ENCODE peak calls at places on chromosomes 7 and 10, in six cellular contexts. K is GM12878, Y is WTC11, L is HepG2, D is H1, S is K562. A is an unnamed sample.
A peak's percentile ranks its signal among the peaks of the same experiment; 100 is the strongest.

GRCh38 chr10:79052311-79053080 is 16.3 kb upstream of the ZMIZ1 start:
- DNase-seq in D (no peak), S (peak; percentile 62), Y (peak; percentile 23), L (peak; percentile 52), K (no peak), A (peak; percentile 76)

GRCh38 chr7:106344861-106345260 is 60.1 kb upstream of the NAMPT start:
- DNase-seq in K (no peak), S (no peak), L (no peak), Y (no peak), D (no peak), A (no peak)

GRCh38 chr10:109961181-109962001 is 38.1 kb upstream of the XPNPEP1 start:
- DNase-seq in L (no peak), S (no peak), D (no peak), K (no peak), Y (no peak), A (peak; percentile 77)

GRCh38 chr7:146510088-146510680 is 393.6 kb downstream of the CNTNAP2 start:
- DNase-seq in K (no peak), S (no peak), Y (no peak), D (no peak), L (no peak), A (peak; percentile 10)

GRCh38 chr7:73885975-73886798 is 25.2 kb downstream of the TMEM270 start:
- DNase-seq in D (no peak), S (peak; percentile 97), K (no peak), Y (no peak), L (no peak), A (peak; percentile 47)

GRCh38 chr10:26391701-26392695 is 46.1 kb upstream of the APBB1IP start:
- DNase-seq in D (no peak), K (no peak), L (no peak), Y (peak; percentile 51), S (no peak), A (peak; percentile 66)

GRCh38 chr10:43930777-43931176 is 282.1 kb upstream of the ZNF32 start:
- DNase-seq in D (no peak), L (no peak), Y (no peak), S (no peak), K (no peak), A (no peak)

GRCh38 chr7:70614237-70614984 is 517.5 kb upstream of the GALNT17 start:
- DNase-seq in Y (peak; percentile 30), S (no peak), K (no peak), D (no peak), L (no peak), A (peak; percentile 47)

GRCh38 chr10:63286340-63286739 is 153.2 kb downstream of the NRBF2 start:
- DNase-seq in S (no peak), D (no peak), L (peak; percentile 48), Y (no peak), K (no peak), A (no peak)

GRCh38 chr7:87370660-87371180 is 25.3 kb downstream of the CROT start:
- DNase-seq in Y (no peak), D (no peak), S (peak; percentile 36), K (no peak), L (peak; percentile 8), A (no peak)

GRCh38 chr10:62248465-62248864 is 20.2 kb downstream of the RTKN2 start:
- DNase-seq in S (no peak), Y (no peak), D (no peak), K (no peak), L (no peak), A (no peak)

GRCh38 chr7:20030915-20031362 is 186.2 kb downstream of the MACC1 start:
- DNase-seq in D (no peak), Y (no peak), K (peak; percentile 50), L (no peak), S (no peak), A (no peak)

GRCh38 chr10:7408494-7409044 is 2.3 kb downstream of the SFMBT2 start:
- DNase-seq in D (no peak), K (no peak), S (peak; percentile 75), L (no peak), Y (peak; percentile 59), A (peak; percentile 77)

DNA sequence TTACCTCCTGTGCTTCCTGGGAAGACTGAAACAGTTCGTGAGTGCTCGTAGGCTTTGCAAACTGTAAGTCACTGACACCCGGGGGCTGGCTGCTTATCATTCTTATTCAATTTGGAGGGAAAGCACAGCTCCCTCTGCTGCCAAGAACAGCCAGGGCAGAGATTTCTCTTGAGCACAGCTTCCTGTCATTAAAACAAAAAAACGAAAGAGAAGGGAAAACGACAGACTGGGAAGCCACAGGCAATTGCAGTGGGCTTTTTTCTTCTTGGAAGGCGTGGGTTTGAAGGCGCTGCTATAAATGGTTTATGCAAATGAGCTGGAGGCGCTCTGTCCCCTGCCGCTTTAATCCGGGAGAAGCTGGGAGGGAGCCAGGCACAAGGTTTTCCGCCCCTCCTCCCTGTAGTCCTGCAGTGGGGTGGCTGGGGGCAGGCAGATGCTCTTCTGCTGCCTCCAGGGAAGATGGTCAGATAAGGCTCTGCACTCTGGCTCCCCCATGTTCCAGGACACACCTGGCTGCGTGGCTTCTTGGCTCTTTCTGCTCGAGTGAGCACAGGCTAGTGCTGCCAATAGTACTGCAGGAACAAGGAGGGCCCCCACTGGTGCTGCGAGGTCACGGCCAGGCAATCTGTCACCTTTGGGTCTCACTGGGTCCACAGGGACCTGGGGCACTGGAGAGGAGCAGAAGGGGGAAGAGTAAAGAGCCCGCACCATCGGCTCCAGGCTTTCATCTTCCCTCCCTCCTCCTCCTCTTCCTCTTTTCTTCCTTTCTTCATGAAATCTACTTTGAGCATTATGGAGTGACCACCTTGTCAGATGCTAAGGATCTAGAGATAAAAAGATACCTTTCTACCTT is 49.5 kb downstream of the NEURL1 start:
- DNase-seq in D (no peak), Y (peak; percentile 45), L (peak; percentile 14), S (peak; percentile 32), K (peak; percentile 13), A (peak; percentile 82)
- TF ChIP-seq CREB1 in D (no peak), Y (no peak), L (no peak), S (no peak), K (no peak), A (no peak)

GRCh38 chr10:127142831-127143230 is 53.6 kb downstream of the INSYN2A start:
- DNase-seq in K (no peak), S (no peak), L (no peak), Y (no peak), D (no peak), A (no peak)
- TF ChIP-seq CREB1 in K (no peak), S (no peak), L (no peak), Y (no peak), D (no peak), A (no peak)

GRCh38 chr10:22601618-22602017 is 112.8 kb downstream of the PIP4K2A start:
- DNase-seq in L (no peak), S (no peak), D (no peak), Y (no peak), K (no peak), A (no peak)
- TF ChIP-seq CREB1 in L (no peak), S (no peak), D (no peak), Y (no peak), K (no peak), A (no peak)

GRCh38 chr10:17229967-17230682 is 2.1 kb downstream of the VIM start:
- DNase-seq in S (peak; percentile 81), K (peak; percentile 73), Y (peak; percentile 87), D (peak; percentile 47), L (no peak), A (peak; percentile 93)
- TF ChIP-seq CREB1 in S (peak; percentile 90), K (peak; percentile 87), Y (no peak), D (peak; percentile 94), L (no peak), A (peak; percentile 88)

GRCh38 chr7:473211-473734 is 46.4 kb downstream of the PDGFA start:
- DNase-seq in S (no peak), K (no peak), Y (peak; percentile 11), D (no peak), L (no peak), A (no peak)
- TF ChIP-seq CREB1 in S (no peak), K (no peak), Y (no peak), D (no peak), L (no peak), A (no peak)

GRCh38 chr10:89795840-89796239 is 94.5 kb downstream of the KIF20B start:
- DNase-seq in Y (no peak), D (no peak), K (no peak), L (no peak), S (no peak), A (no peak)
- TF ChIP-seq CREB1 in Y (no peak), D (no peak), K (no peak), L (no peak), S (no peak), A (no peak)

GRCh38 chr10:22651276-22651980 is 63.0 kb downstream of the PIP4K2A start:
- DNase-seq in Y (no peak), K (no peak), D (no peak), S (no peak), L (no peak), A (no peak)
- TF ChIP-seq CREB1 in Y (no peak), K (no peak), D (no peak), S (no peak), L (no peak), A (no peak)

GRCh38 chr10:65796472-65796871 is 1129.4 kb upstream of the LRRTM3 start:
- DNase-seq in K (no peak), S (no peak), D (no peak), L (no peak), Y (no peak), A (no peak)
- TF ChIP-seq CREB1 in K (no peak), S (no peak), D (no peak), L (no peak), Y (no peak), A (no peak)

A was measured in GM23338.